ENCODE peak calls at places on chromosomes 4 and X, in four cellular contexts. H, K, I and G are unnamed samples.

GRCh38 chrX:148133099-148133725 is 152.1 kb downstream of the FMR1NB start:
- DNase-seq in H (no peak), K (no peak), I (no peak), G (no peak)

GRCh38 chrX:130186645-130187044 is 14.9 kb downstream of the RAB33A start:
- DNase-seq in H (peak), K (no peak), I (no peak), G (no peak)

GRCh38 chr4:147839200-147839599 is 107.3 kb downstream of the ARHGAP10 start:
- DNase-seq in H (no peak), K (no peak), I (no peak), G (no peak)

GRCh38 chr4:141153751-141154510 is 20.7 kb upstream of the RNF150 start:
- DNase-seq in H (peak), K (peak), I (no peak), G (no peak)

GRCh38 chr4:145716200-145716599 is 36.3 kb downstream of the C4orf51 start:
- DNase-seq in H (no peak), K (no peak), I (no peak), G (no peak)

GRCh38 chr4:2862528-2862927 is 18.9 kb downstream of the ADD1 start:
- DNase-seq in H (no peak), K (peak), I (no peak), G (no peak)

GRCh38 chrX:153520286-153520917 is 3.0 kb downstream of the ATP2B3 start:
- DNase-seq in H (no peak), K (no peak), I (no peak), G (no peak)

GRCh38 chrX:135213200-135213844 is 38.5 kb upstream of the ETDA start:
- DNase-seq in H (no peak), K (no peak), I (no peak), G (no peak)

GRCh38 chr4:68062501-68062900 is 67.2 kb downstream of the TMPRSS11F start:
- DNase-seq in H (no peak), K (no peak), I (no peak), G (no peak)

GRCh38 chr4:108979754-108980153 is 216.9 kb upstream of the ETNPPL start:
- DNase-seq in H (no peak), K (no peak), I (no peak), G (no peak)

GRCh38 chr4:138045036-138045435 is 197.1 kb downstream of the SLC7A11 start:
- DNase-seq in H (no peak), K (no peak), I (no peak), G (no peak)

GRCh38 chr4:20074450-20074849 is 177.3 kb upstream of the SLIT2 start:
- DNase-seq in H (no peak), K (no peak), I (no peak), G (no peak)

GRCh38 chrX:77441479-77441878 is 5.7 kb upstream of the FGF16 start:
- DNase-seq in H (no peak), K (no peak), I (no peak), G (no peak)

GRCh38 chrX:10615931-10616780 is 4.2 kb downstream of the MID1 start:
- DNase-seq in H (peak), K (peak), I (no peak), G (no peak)

GRCh38 chrX:69664693-69665092 is 48.8 kb downstream of the EDA start:
- DNase-seq in H (no peak), K (no peak), I (no peak), G (no peak)

GRCh38 chrX:34585561-34585960 is 71.5 kb downstream of the TMEM47 start:
- DNase-seq in H (no peak), K (no peak), I (no peak), G (no peak)

GRCh38 chr4:139575072-139575471 is 19.1 kb upstream of the SETD7 start:
- DNase-seq in H (no peak), K (no peak), I (no peak), G (no peak)

GRCh38 chrX:9312922-9313867 is 151.7 kb upstream of the TBL1X start:
- DNase-seq in H (peak), K (peak), I (no peak), G (no peak)

GRCh38 chr4:79679859-79680258 is 271.8 kb upstream of the GK2 start:
- DNase-seq in H (no peak), K (no peak), I (no peak), G (no peak)

GRCh38 chr4:48673537-48673936 is 106.5 kb downstream of the FRYL start:
- DNase-seq in H (no peak), K (no peak), I (no peak), G (no peak)

GRCh38 chrX:134520860-134521390 is 61.0 kb downstream of the HPRT1 start:
- DNase-seq in H (peak), K (peak), I (peak), G (peak)

GRCh38 chr4:53507058-53507457 is 84.2 kb downstream of the LNX1 start:
- DNase-seq in H (no peak), K (no peak), I (no peak), G (no peak)

GRCh38 chr4:164293776-164294175 is 460.2 kb upstream of the SMIM31 start:
- DNase-seq in H (no peak), K (no peak), I (no peak), G (no peak)

GRCh38 chr4:8916914-8917305 is 45.3 kb upstream of the HMX1 start:
- DNase-seq in H (no peak), K (no peak), I (no peak), G (no peak)

DNA sequence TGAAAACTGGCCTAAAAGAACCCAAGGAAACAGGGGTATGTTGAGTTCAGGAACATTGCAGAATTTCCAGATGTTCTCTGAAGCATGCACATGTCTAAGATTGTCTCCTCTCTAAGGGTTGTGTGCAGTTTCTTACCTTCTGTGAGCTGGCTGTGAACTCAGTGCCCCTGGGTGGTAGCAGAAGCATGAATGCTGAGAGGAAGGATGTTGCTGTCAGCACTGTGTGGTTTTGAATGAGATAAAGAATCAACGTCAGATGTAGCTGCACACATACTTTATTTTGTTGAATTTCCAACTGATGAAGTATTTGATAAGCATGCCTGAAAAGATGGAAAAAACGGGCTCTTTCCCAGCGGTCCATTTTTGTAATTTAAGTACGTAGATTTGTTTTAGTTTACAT is 23.8 kb upstream of the CD38 start:
- DNase-seq in H (no peak), K (no peak), I (no peak), G (no peak)
- H3K4me3 ChIP-seq in H (no peak), K (no peak), I (no peak), G (no peak)

GRCh38 chr4:86592553-86593249 is 1.4 kb upstream of the PTPN13 start:
- DNase-seq in H (no peak), K (no peak), I (no peak), G (no peak)
- H3K4me3 ChIP-seq in H (peak), K (no peak), I (peak), G (no peak)

GRCh38 chr4:153116101-153116680 is 88.1 kb upstream of the TRIM2 start:
- DNase-seq in H (no peak), K (no peak), I (no peak), G (no peak)
- H3K4me3 ChIP-seq in H (no peak), K (no peak), I (no peak), G (no peak)

GRCh38 chr4:143344011-143344410 is 7.3 kb downstream of the GAB1 start:
- DNase-seq in H (no peak), K (no peak), I (no peak), G (no peak)

GRCh38 chr4:143339497-143339896 is 2.8 kb downstream of the GAB1 start:
- DNase-seq in H (no peak), K (no peak), I (no peak), G (no peak)

GRCh38 chr4:143343276-143343831 is 6.7 kb downstream of the GAB1 start:
- DNase-seq in H (no peak), K (no peak), I (no peak), G (no peak)

GRCh38 chr4:143338313-143338712 is 1.6 kb downstream of the GAB1 start:
- DNase-seq in H (no peak), K (no peak), I (no peak), G (no peak)

GRCh38 chr4:143341186-143341755 is 4.6 kb downstream of the GAB1 start:
- DNase-seq in H (no peak), K (no peak), I (no peak), G (no peak)
- H3K4me3 ChIP-seq in H (no peak), K (no peak), I (no peak), G (no peak)